ENCODE peak calls at places on chromosomes 2 and 18, in nine cellular contexts. K is fibroblast of gingiva; A is HTR-8/SVneo; E is HT-29; W is activated naive CD8-positive, alpha-beta T cell treated with anti-CD3 and anti-CD28 coated beads, Interleukin-2, amount 50 U/mL, for 24 hours; R is Jurkat, Clone E6-1; P is GM23248; B is DMS 273 treated with DMSO at 0.1 percent for 48 hours; I is SJSA1. C is an unnamed sample.

GRCh38 chr18:49819768-49820662 is 6.7 kb upstream of the ACAA2 start:
- DNase-seq in R (peak; percentile 91), B (no peak), K (no peak), I (no peak), W (peak; percentile 31), P (no peak), E (peak; percentile 35), A (no peak), C (no peak)

GRCh38 chr2:54522624-54523281 is 66.6 kb downstream of the SPTBN1 start:
- DNase-seq in B (no peak), W (peak; percentile 55), E (peak; percentile 95), P (peak; percentile 59), K (peak; percentile 33), A (peak; percentile 53), R (peak; percentile 77), I (no peak), C (peak; percentile 81)

GRCh38 chr18:3135536-3135935 is 84.2 kb downstream of the MYOM1 start:
- DNase-seq in W (no peak), A (no peak), P (no peak), E (no peak), K (no peak), R (no peak), I (no peak), B (no peak), C (no peak)

GRCh38 chr2:142756430-142756829 is 121.0 kb upstream of the KYNU start:
- DNase-seq in B (no peak), E (no peak), W (no peak), I (no peak), K (no peak), A (peak; percentile 3), R (no peak), P (peak; percentile 65), C (no peak)

GRCh38 chr2:42931818-42932195 is 139.4 kb upstream of the HAAO start:
- DNase-seq in E (no peak), W (no peak), P (no peak), B (no peak), A (no peak), K (no peak), R (no peak), I (no peak), C (peak; percentile 79)

GRCh38 chr2:45992021-45992745 is 305.0 kb upstream of the EPAS1 start:
- DNase-seq in I (peak; percentile 53), B (no peak), E (no peak), R (no peak), K (peak; percentile 95), W (no peak), A (no peak), P (peak; percentile 93), C (no peak)

GRCh38 chr2:32962652-32963051 is 15.9 kb downstream of the LTBP1 start:
- DNase-seq in I (no peak), B (no peak), K (no peak), R (no peak), W (no peak), P (no peak), E (no peak), A (no peak), C (no peak)

GRCh38 chr18:73503326-73503725 is 635.5 kb upstream of the NETO1 start:
- DNase-seq in A (no peak), B (no peak), P (no peak), R (no peak), W (no peak), E (no peak), K (no peak), I (no peak), C (no peak)

GRCh38 chr18:73780218-73780617 is 367.4 kb downstream of the FBXO15 start:
- DNase-seq in B (no peak), W (no peak), R (no peak), E (no peak), I (no peak), K (no peak), A (no peak), P (no peak), C (no peak)

GRCh38 chr2:95158891-95159619 is 593 bp downstream of the ZNF514 start:
- DNase-seq in I (peak; percentile 58), E (peak; percentile 33), B (no peak), P (peak; percentile 71), R (no peak), K (peak; percentile 48), A (peak; percentile 48), W (peak; percentile 38), C (no peak)

GRCh38 chr18:35641467-35641866 is 59.9 kb downstream of the GALNT1 start:
- DNase-seq in R (no peak), P (no peak), W (no peak), I (no peak), K (no peak), A (no peak), E (no peak), B (no peak), C (no peak)